ENCODE peak calls at places on chromosomes 1 and 21, in nine cellular contexts. W is C1 segment of cervical spinal cord; J is cardiac fibroblast; X is hippocampal formation; H is GM03348; N is left lung; C is HEK293T; U is activated naive CD8-positive, alpha-beta T cell treated with anti-CD3 and anti-CD28 coated beads for 36 hours; E is heart right ventricle. V is an unnamed sample.

GRCh38 chr1:52707927-52708655 is 9.9 kb upstream of the COA7 start:
- DNase-seq in N (peak; percentile 76), X (no peak), H (peak; percentile 85), J (peak; percentile 71), C (no peak), U (no peak), W (no peak), E (no peak), V (no peak)

GRCh38 chr1:92443893-92444292 is 42.8 kb downstream of the GFI1 start:
- DNase-seq in W (no peak), H (no peak), X (no peak), J (no peak), C (no peak), E (no peak), U (no peak), N (no peak), V (no peak)

GRCh38 chr1:162177126-162177525 is 107.6 kb downstream of the NOS1AP start:
- DNase-seq in U (no peak), J (peak; percentile 6), H (no peak), E (no peak), N (no peak), C (no peak), W (no peak), X (no peak), V (no peak)

GRCh38 chr1:154741327-154741726 is 128.8 kb downstream of the KCNN3 start:
- DNase-seq in U (no peak), X (no peak), C (no peak), E (no peak), N (no peak), W (no peak), J (peak; percentile 73), H (peak; percentile 61), V (no peak)

GRCh38 chr1:239031310-239031709 is 355.1 kb upstream of the CHRM3 start:
- DNase-seq in U (no peak), W (no peak), C (no peak), J (no peak), X (no peak), N (no peak), H (no peak), E (no peak), V (no peak)

GRCh38 chr1:113219377-113219776 is 146.4 kb downstream of the LRIG2 start:
- DNase-seq in W (no peak), J (no peak), H (no peak), C (peak; percentile 50), N (no peak), X (no peak), U (no peak), E (no peak), V (no peak)

GRCh38 chr1:206472886-206473285 is 2.6 kb downstream of the IKBKE start:
- DNase-seq in X (no peak), H (no peak), W (no peak), J (no peak), E (no peak), N (no peak), U (no peak), C (no peak), V (no peak)

GRCh38 chr21:35202431-35202830 is 153.3 kb upstream of the RUNX1 start:
- DNase-seq in C (no peak), N (no peak), W (no peak), X (no peak), J (peak; percentile 80), H (no peak), U (no peak), E (no peak), V (no peak)

GRCh38 chr21:46559291-46559983 is 45.4 kb downstream of the S100B start:
- DNase-seq in C (no peak), J (no peak), W (no peak), N (no peak), X (no peak), H (no peak), U (peak; percentile 74), E (no peak), V (no peak)

GRCh38 chr1:48469616-48470500 is 2.1 kb downstream of the SPATA6 start:
- DNase-seq in U (no peak), H (peak; percentile 66), W (peak; percentile 47), X (peak; percentile 64), N (peak; percentile 78), J (peak; percentile 84), E (peak; percentile 49), C (no peak), V (no peak)

GRCh38 chr21:27277122-27277521 is 310.2 kb upstream of the ADAMTS5 start:
- DNase-seq in H (peak; percentile 24), C (no peak), W (no peak), X (no peak), N (no peak), E (no peak), J (peak; percentile 18), U (no peak), V (no peak)

GRCh38 chr1:179052776-179053175 is 27.1 kb downstream of the FAM20B start:
- DNase-seq in H (no peak), X (no peak), E (no peak), N (no peak), C (no peak), J (no peak), W (no peak), U (no peak), V (no peak)

GRCh38 chr1:110490791-110491451 is 28.1 kb downstream of the KCNA10 start:
- DNase-seq in N (no peak), E (no peak), W (no peak), H (no peak), C (no peak), J (no peak), X (no peak), U (no peak), V (no peak)

GRCh38 chr1:200139661-200140250 is 112.2 kb downstream of the NR5A2 start:
- DNase-seq in W (no peak), N (no peak), U (no peak), X (no peak), J (peak; percentile 79), C (peak; percentile 75), E (peak; percentile 4), H (peak; percentile 79), V (no peak)

GRCh38 chr1:6200188-6200809 is 904 bp upstream of the RPL22 start:
- DNase-seq in J (no peak), E (no peak), C (no peak), U (no peak), W (no peak), H (no peak), X (no peak), N (no peak), V (no peak)

GRCh38 chr1:52928083-52928404 is 968 bp downstream of the SCP2 start:
- DNase-seq in J (no peak), H (no peak), N (no peak), C (no peak), U (no peak), E (no peak), W (no peak), X (no peak), V (no peak)

GRCh38 chr1:41918450-41919043 is at the start of gene HIVEP3:
- DNase-seq in J (peak; percentile 50), N (no peak), U (no peak), E (no peak), X (peak; percentile 13), C (peak; percentile 59), H (peak; percentile 70), W (peak; percentile 41), V (peak; percentile 51)

GRCh38 chr1:41766546-41766945 is 152.2 kb downstream of the HIVEP3 start:
- DNase-seq in C (no peak), H (no peak), J (no peak), W (no peak), U (no peak), E (no peak), X (no peak), N (no peak), V (no peak)

GRCh38 chr1:34870395-34870794 is 10.8 kb upstream of the SMIM12 start:
- DNase-seq in J (no peak), H (no peak), X (peak; percentile 17), N (no peak), U (no peak), W (no peak), C (no peak), E (no peak), V (no peak)

GRCh38 chr1:38071530-38072266 is 25.1 kb upstream of the POU3F1 start:
- DNase-seq in W (no peak), N (no peak), H (peak; percentile 69), C (peak; percentile 60), X (no peak), E (no peak), U (no peak), J (peak; percentile 61), V (no peak)

GRCh38 chr1:155261401-155261887 is 716 bp downstream of the SCAMP3 start:
- DNase-seq in E (no peak), W (no peak), U (peak; percentile 28), J (no peak), C (no peak), X (no peak), N (peak; percentile 74), H (peak; percentile 34), V (no peak)

GRCh38 chr1:27598902-27599528 is 4.9 kb downstream of the AHDC1 start:
- DNase-seq in E (peak; percentile 86), C (no peak), H (peak; percentile 87), N (peak; percentile 65), U (peak; percentile 76), J (peak; percentile 76), X (peak; percentile 35), W (peak; percentile 27), V (no peak)

GRCh38 chr1:115137191-115137590 is 47.9 kb upstream of the TSPAN2 start:
- DNase-seq in X (no peak), C (no peak), W (no peak), U (no peak), N (no peak), E (no peak), H (no peak), J (no peak), V (no peak)

GRCh38 chr1:63010898-63011660 is 227.1 kb downstream of the ATG4C start:
- DNase-seq in E (no peak), N (no peak), W (no peak), C (no peak), X (no peak), J (no peak), H (no peak), U (no peak), V (peak; percentile 48)